ENCODE peak calls at places on chromosomes 5 and 9, in seven cellular contexts. X, H, P, K, Q, E and U are unnamed samples.

GRCh38 chr5:127425868-127426267 is 91.6 kb upstream of the PRRC1 start:
- DNase-seq in X (no peak), H (no peak), P (no peak), K (no peak), Q (no peak), E (no peak), U (no peak)

GRCh38 chr9:104854613-104855012 is 73.3 kb downstream of the ABCA1 start:
- DNase-seq in X (no peak), H (no peak), P (no peak), K (no peak), Q (no peak), E (peak), U (peak)

GRCh38 chr9:100186356-100186755 is 87.3 kb downstream of the INVS start:
- DNase-seq in X (no peak), H (peak), P (no peak), K (no peak), Q (no peak), E (no peak), U (no peak)

GRCh38 chr5:1511037-1511436 is 12.7 kb downstream of the LPCAT1 start:
- DNase-seq in X (peak), H (no peak), P (no peak), K (no peak), Q (no peak), E (no peak), U (no peak)

GRCh38 chr9:21709464-21710058 is 92.9 kb upstream of the MTAP start:
- DNase-seq in X (peak), H (peak), P (no peak), K (peak), Q (peak), E (peak), U (no peak)

GRCh38 chr5:138469540-138470321 is 4.5 kb downstream of the EGR1 start:
- DNase-seq in X (no peak), H (peak), P (peak), K (no peak), Q (peak), E (no peak), U (peak)

GRCh38 chr9:126791406-126792230 is 13.2 kb upstream of the ZBTB43 start:
- DNase-seq in X (no peak), H (peak), P (peak), K (no peak), Q (peak), E (peak), U (peak)

GRCh38 chr9:121285835-121286687 is 18.1 kb downstream of the GSN start:
- DNase-seq in X (no peak), H (peak), P (no peak), K (peak), Q (peak), E (no peak), U (no peak)

GRCh38 chr9:38112010-38112409 is 43.0 kb upstream of the SHB start:
- DNase-seq in X (no peak), H (no peak), P (no peak), K (no peak), Q (no peak), E (no peak), U (no peak)

GRCh38 chr9:35179347-35180271 is 17.8 kb downstream of the UNC13B start:
- DNase-seq in X (no peak), H (no peak), P (no peak), K (no peak), Q (no peak), E (peak), U (no peak)

GRCh38 chr9:77015291-77016048 is 4.0 kb upstream of the FOXB2 start:
- DNase-seq in X (no peak), H (no peak), P (no peak), K (no peak), Q (no peak), E (no peak), U (no peak)

GRCh38 chr5:161378701-161379100 is 167.8 kb downstream of the GABRB2 start:
- DNase-seq in X (no peak), H (no peak), P (no peak), K (no peak), Q (no peak), E (no peak), U (no peak)

GRCh38 chr5:17365756-17366155 is 132.3 kb upstream of the TAF11L2 start:
- DNase-seq in X (no peak), H (no peak), P (peak), K (no peak), Q (no peak), E (peak), U (no peak)

GRCh38 chr5:150904479-150905311 is at the start of gene ZNF300:
- DNase-seq in X (peak), H (peak), P (peak), K (peak), Q (peak), E (no peak), U (peak)

GRCh38 chr5:128274441-128274840 is 190.9 kb downstream of the SLC12A2 start:
- DNase-seq in X (no peak), H (no peak), P (no peak), K (no peak), Q (no peak), E (no peak), U (no peak)

GRCh38 chr5:82537646-82538306 is 259.6 kb upstream of the RPS23 start:
- DNase-seq in X (no peak), H (no peak), P (no peak), K (no peak), Q (peak), E (no peak), U (no peak)

GRCh38 chr5:169874626-169875025 is 105.7 kb downstream of the INSYN2B start:
- DNase-seq in X (no peak), H (no peak), P (no peak), K (no peak), Q (peak), E (no peak), U (no peak)

GRCh38 chr9:78368236-78368635 is 71.3 kb downstream of the PSAT1 start:
- DNase-seq in X (no peak), H (no peak), P (no peak), K (no peak), Q (no peak), E (no peak), U (no peak)

GRCh38 chr9:4334439-4334838 is 34.6 kb upstream of the GLIS3 start:
- DNase-seq in X (peak), H (no peak), P (no peak), K (peak), Q (peak), E (peak), U (no peak)

GRCh38 chr5:179869101-179869500 is 10.5 kb upstream of the MRNIP start:
- DNase-seq in X (no peak), H (no peak), P (no peak), K (no peak), Q (no peak), E (no peak), U (no peak)

GRCh38 chr5:119288364-119289047 is 67.3 kb upstream of the TNFAIP8 start:
- DNase-seq in X (no peak), H (no peak), P (no peak), K (no peak), Q (no peak), E (peak), U (peak)

GRCh38 chr5:170055606-170056005 is 50.1 kb upstream of the FOXI1 start:
- DNase-seq in X (no peak), H (no peak), P (no peak), K (no peak), Q (no peak), E (no peak), U (no peak)

GRCh38 chr9:116074658-116075057 is 78.9 kb upstream of the PAPPA start:
- DNase-seq in X (no peak), H (peak), P (no peak), K (no peak), Q (peak), E (peak), U (peak)

GRCh38 chr9:113823421-113823820 is 52.7 kb upstream of the ZNF618 start:
- DNase-seq in X (no peak), H (no peak), P (no peak), K (no peak), Q (no peak), E (no peak), U (no peak)

GRCh38 chr5:94375801-94376200 is 242.6 kb downstream of the KIAA0825 start:
- DNase-seq in X (no peak), H (peak), P (no peak), K (no peak), Q (peak), E (peak), U (no peak)

GRCh38 chr9:123131258-123131657 is 97.8 kb downstream of the GPR21 start:
- DNase-seq in X (no peak), H (no peak), P (peak), K (no peak), Q (peak), E (no peak), U (no peak)

GRCh38 chr5:145521523-145521922 is 313.6 kb downstream of the PRELID2 start:
- DNase-seq in X (no peak), H (no peak), P (no peak), K (no peak), Q (no peak), E (no peak), U (no peak)

GRCh38 chr5:171494452-171495121 is 75.1 kb downstream of the FGF18 start:
- DNase-seq in X (peak), H (peak), P (peak), K (no peak), Q (peak), E (peak), U (peak)

GRCh38 chr5:2908086-2908485 is 156.6 kb upstream of the IRX2 start:
- DNase-seq in X (no peak), H (no peak), P (no peak), K (no peak), Q (no peak), E (no peak), U (no peak)

GRCh38 chr9:127423934-127424668 is at the start of gene ZNF79:
- DNase-seq in X (peak), H (peak), P (peak), K (peak), Q (peak), E (peak), U (peak)

GRCh38 chr9:4143951-4144717 is 155.7 kb downstream of the GLIS3 start:
- DNase-seq in X (no peak), H (no peak), P (no peak), K (no peak), Q (peak), E (peak), U (peak)

GRCh38 chr5:173494446-173494845 is 122.0 kb downstream of the BOD1 start:
- DNase-seq in X (no peak), H (no peak), P (no peak), K (no peak), Q (no peak), E (no peak), U (no peak)
- H3K27ac ChIP-seq in X (no peak), H (no peak), P (no peak), K (no peak), Q (no peak), E (no peak), U (no peak)

GRCh38 chr5:176868731-176869130 is 30.4 kb downstream of the HK3 start:
- DNase-seq in X (no peak), H (no peak), P (no peak), K (no peak), Q (no peak), E (no peak), U (no peak)

GRCh38 chr5:176866913-176867312 is 32.2 kb downstream of the HK3 start:
- DNase-seq in X (no peak), H (no peak), P (no peak), K (no peak), Q (peak), E (no peak), U (no peak)

GRCh38 chr5:176870110-176870591 is 29.0 kb downstream of the HK3 start:
- DNase-seq in X (no peak), H (peak), P (peak), K (no peak), Q (peak), E (peak), U (peak)

GRCh38 chr5:176869501-176870109 is 29.5 kb downstream of the HK3 start:
- DNase-seq in X (no peak), H (no peak), P (no peak), K (no peak), Q (no peak), E (no peak), U (no peak)

GRCh38 chr5:176868126-176868525 is 31.0 kb downstream of the HK3 start:
- DNase-seq in X (no peak), H (no peak), P (no peak), K (no peak), Q (no peak), E (no peak), U (no peak)
- H3K27ac ChIP-seq in X (no peak), H (no peak), P (no peak), K (no peak), Q (no peak), E (no peak), U (no peak)

GRCh38 chr5:65061250-65061973 is 292.7 kb downstream of the CWC27 start:
- DNase-seq in X (no peak), H (no peak), P (no peak), K (no peak), Q (no peak), E (no peak), U (no peak)
- H3K27ac ChIP-seq in X (no peak), H (no peak), P (no peak), K (no peak), Q (no peak), E (no peak), U (no peak)

DNA sequence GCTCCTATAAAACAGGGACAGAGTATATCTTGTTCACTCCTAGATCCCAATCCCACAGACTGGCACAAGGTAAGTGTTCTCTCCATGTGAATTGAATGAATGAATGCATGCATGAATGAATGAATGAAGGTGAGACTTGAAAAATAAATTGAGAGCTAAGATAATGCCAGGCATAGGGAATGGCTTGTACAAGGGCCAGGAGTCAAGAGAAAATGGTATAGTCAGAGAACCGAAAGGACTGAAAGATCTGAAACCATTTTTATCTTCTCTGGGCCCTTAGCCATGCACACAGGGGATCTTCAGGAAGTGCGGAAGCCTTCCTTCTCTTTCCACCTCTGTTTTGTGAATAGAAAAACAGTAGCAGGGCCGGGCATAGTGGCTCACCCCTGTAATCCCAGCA is 48.4 kb upstream of the FABP6 start:
- DNase-seq in X (no peak), H (no peak), P (no peak), K (no peak), Q (no peak), E (no peak), U (no peak)
- H3K27ac ChIP-seq in X (no peak), H (no peak), P (no peak), K (no peak), Q (no peak), E (no peak), U (no peak)